ENCODE peak calls at places on chromosome 4, in six cellular contexts. B is IMR-90; I is heart left ventricle; E is CD8-positive, alpha-beta T cell; G is mucosa of descending colon; Y is pancreas. S is an unnamed sample. For H3K9me3, the result is how much of the 10 kb centered on the place peaks cover.

GRCh38 chr4:139901516-139902327 is 236.1 kb downstream of the MGST2 start:
- DNase-seq in G (no peak), B (peak), I (no peak), E (no peak), Y (no peak), S (no peak)

GRCh38 chr4:121057466-121057911 is 14.8 kb downstream of the NDNF start:
- DNase-seq in B (no peak), Y (no peak), I (peak), E (no peak), G (no peak), S (no peak)

GRCh38 chr4:111630705-111631104 is 514.5 kb upstream of the FAM241A start:
- DNase-seq in Y (no peak), I (no peak), E (no peak), G (no peak), B (peak), S (no peak)

GRCh38 chr4:180706766-180707165 is 1536.4 kb upstream of the TENM3 start:
- DNase-seq in Y (no peak), E (no peak), G (no peak), B (no peak), I (no peak), S (no peak)

GRCh38 chr4:140427104-140427918 is at the start of gene CLGN:
- DNase-seq in B (peak), I (peak), G (peak), E (peak), Y (peak), S (peak)

GRCh38 chr4:151436093-151436518 is 27.1 kb downstream of the FHIP1A start:
- DNase-seq in G (no peak), E (no peak), Y (no peak), B (peak), I (no peak), S (no peak)

GRCh38 chr4:10366628-10367027 is 90.6 kb downstream of the ZNF518B start:
- DNase-seq in Y (no peak), B (no peak), G (no peak), E (no peak), I (no peak), S (no peak)

GRCh38 chr4:122412547-122412946 is 33.7 kb downstream of the ADAD1 start:
- DNase-seq in I (no peak), B (peak), G (no peak), E (no peak), Y (no peak), S (no peak)

GRCh38 chr4:69744157-69744478 is 16.3 kb downstream of the SULT1B1 start:
- DNase-seq in B (no peak), E (no peak), Y (no peak), G (no peak), I (peak), S (no peak)

GRCh38 chr4:137420901-137421384 is 111.4 kb downstream of the PCDH18 start:
- DNase-seq in I (no peak), Y (no peak), E (no peak), G (no peak), B (no peak), S (no peak)

GRCh38 chr4:6795821-6796220 is 13.3 kb downstream of the KIAA0232 start:
- DNase-seq in E (no peak), B (no peak), I (no peak), Y (no peak), G (peak), S (no peak)

GRCh38 chr4:102612824-102613366 is 111.7 kb downstream of the NFKB1 start:
- DNase-seq in Y (no peak), G (no peak), B (no peak), I (no peak), E (peak), S (no peak)

GRCh38 chr4:133000012-133000411 is 149.1 kb upstream of the PCDH10 start:
- DNase-seq in Y (no peak), G (no peak), I (no peak), E (no peak), B (no peak), S (no peak)

GRCh38 chr4:87049508-87049907 is 114.7 kb downstream of the AFF1 start:
- DNase-seq in E (no peak), G (no peak), B (no peak), Y (no peak), I (no peak), S (no peak)

GRCh38 chr4:25253072-25253447 is 19.2 kb downstream of the PI4K2B start:
- DNase-seq in G (no peak), I (no peak), E (no peak), B (peak), Y (no peak), S (no peak)

GRCh38 chr4:56757821-56758400 is 63.6 kb downstream of the SPINK2 start:
- DNase-seq in Y (no peak), E (peak), G (peak), B (peak), I (no peak), S (no peak)

GRCh38 chr4:3369781-3370660 is 71.7 kb upstream of the HGFAC start:
- DNase-seq in B (peak), G (no peak), I (peak), Y (no peak), E (no peak), S (no peak)

GRCh38 chr4:78673258-78673817 is 102.8 kb upstream of the BMP2K start:
- DNase-seq in Y (no peak), I (no peak), E (no peak), G (no peak), B (no peak), S (no peak)

GRCh38 chr4:43103048-43103447 is 210.5 kb downstream of the GRXCR1 start:
- DNase-seq in G (no peak), B (no peak), Y (no peak), E (no peak), I (no peak), S (no peak)

GRCh38 chr4:24850669-24851068 is 55.3 kb downstream of the SOD3 start:
- DNase-seq in I (no peak), G (no peak), Y (no peak), E (no peak), B (peak), S (no peak)

GRCh38 chr4:108906006-108906405 is 143.2 kb upstream of the ETNPPL start:
- DNase-seq in E (no peak), I (no peak), G (no peak), B (no peak), Y (no peak), S (no peak)

GRCh38 chr4:141898336-141898735 is 262.0 kb downstream of the IL15 start:
- DNase-seq in E (no peak), Y (no peak), B (no peak), I (no peak), G (no peak), S (no peak)

GRCh38 chr4:37400326-37400881 is 155.9 kb downstream of the NWD2 start:
- DNase-seq in G (no peak), E (no peak), I (no peak), B (no peak), Y (no peak), S (no peak)

GRCh38 chr4:89583106-89583505 is 253.9 kb downstream of the SNCA start:
- DNase-seq in B (no peak), I (no peak), Y (no peak), G (no peak), E (no peak), S (no peak)

GRCh38 chr4:41611881-41612871 is 74.2 kb downstream of the LIMCH1 start:
- DNase-seq in E (no peak), Y (peak), B (peak), I (peak), G (peak), S (no peak)

GRCh38 chr4:103067841-103068547 is 8.6 kb downstream of the SLC9B2 start:
- DNase-seq in B (peak), Y (no peak), G (no peak), I (no peak), E (no peak), S (no peak)

GRCh38 chr4:139528377-139529005 is 27.5 kb downstream of the SETD7 start:
- DNase-seq in E (peak), I (peak), Y (no peak), G (peak), B (peak), S (no peak)

GRCh38 chr4:6107886-6108285 is 89.7 kb upstream of the C4orf50 start:
- DNase-seq in Y (no peak), I (no peak), G (no peak), E (peak), B (no peak), S (no peak)

GRCh38 chr4:162497564-162498167 is 333.9 kb upstream of the FSTL5 start:
- DNase-seq in I (no peak), B (peak), G (no peak), E (no peak), Y (no peak), S (no peak)

GRCh38 chr4:87913871-87914270 is 61.6 kb upstream of the SPP1 start:
- DNase-seq in E (no peak), G (no peak), I (no peak), Y (no peak), B (no peak), S (no peak)

GRCh38 chr4:2867758-2868491 is 24.3 kb downstream of the ADD1 start:
- DNase-seq in I (peak), G (no peak), Y (peak), E (no peak), B (peak), S (no peak)

GRCh38 chr4:153790962-153791551 is 2.2 kb upstream of the SFRP2 start:
- DNase-seq in G (peak), I (peak), E (no peak), Y (peak), B (no peak), S (no peak)

GRCh38 chr4:55297346-55297745 is 48.7 kb upstream of the SRD5A3 start:
- DNase-seq in I (no peak), E (no peak), B (peak), Y (no peak), G (no peak), S (no peak)

GRCh38 chr4:3498901-3499510 is 33.2 kb downstream of the LRPAP1 start:
- DNase-seq in I (no peak), G (no peak), B (no peak), E (no peak), Y (no peak), S (no peak)

GRCh38 chr4:151169223-151169622 is 69.8 kb downstream of the RPS3A start:
- DNase-seq in B (peak), G (no peak), E (no peak), Y (no peak), I (peak), S (no peak)

GRCh38 chr4:127214001-127214400 is 418.8 kb upstream of the INTU start:
- DNase-seq in Y (no peak), I (peak), E (no peak), B (no peak), G (no peak), S (no peak)

GRCh38 chr4:47860305-47860704 is 22.4 kb upstream of the CORIN start:
- DNase-seq in E (no peak), B (no peak), G (no peak), I (no peak), Y (no peak), S (no peak)

GRCh38 chr4:112771-113170 is 11.5 kb upstream of the ZNF718 start:
- DNase-seq in B (no peak), Y (no peak), I (no peak), G (no peak), E (no peak), S (no peak)

GRCh38 chr4:113732-114131 is 10.6 kb upstream of the ZNF718 start:
- DNase-seq in G (no peak), E (no peak), B (no peak), I (no peak), Y (no peak), S (no peak)

GRCh38 chr4:107083-107443 is 17.2 kb upstream of the ZNF718 start:
- DNase-seq in B (no peak), I (no peak), Y (no peak), G (no peak), E (no peak), S (no peak)

DNA sequence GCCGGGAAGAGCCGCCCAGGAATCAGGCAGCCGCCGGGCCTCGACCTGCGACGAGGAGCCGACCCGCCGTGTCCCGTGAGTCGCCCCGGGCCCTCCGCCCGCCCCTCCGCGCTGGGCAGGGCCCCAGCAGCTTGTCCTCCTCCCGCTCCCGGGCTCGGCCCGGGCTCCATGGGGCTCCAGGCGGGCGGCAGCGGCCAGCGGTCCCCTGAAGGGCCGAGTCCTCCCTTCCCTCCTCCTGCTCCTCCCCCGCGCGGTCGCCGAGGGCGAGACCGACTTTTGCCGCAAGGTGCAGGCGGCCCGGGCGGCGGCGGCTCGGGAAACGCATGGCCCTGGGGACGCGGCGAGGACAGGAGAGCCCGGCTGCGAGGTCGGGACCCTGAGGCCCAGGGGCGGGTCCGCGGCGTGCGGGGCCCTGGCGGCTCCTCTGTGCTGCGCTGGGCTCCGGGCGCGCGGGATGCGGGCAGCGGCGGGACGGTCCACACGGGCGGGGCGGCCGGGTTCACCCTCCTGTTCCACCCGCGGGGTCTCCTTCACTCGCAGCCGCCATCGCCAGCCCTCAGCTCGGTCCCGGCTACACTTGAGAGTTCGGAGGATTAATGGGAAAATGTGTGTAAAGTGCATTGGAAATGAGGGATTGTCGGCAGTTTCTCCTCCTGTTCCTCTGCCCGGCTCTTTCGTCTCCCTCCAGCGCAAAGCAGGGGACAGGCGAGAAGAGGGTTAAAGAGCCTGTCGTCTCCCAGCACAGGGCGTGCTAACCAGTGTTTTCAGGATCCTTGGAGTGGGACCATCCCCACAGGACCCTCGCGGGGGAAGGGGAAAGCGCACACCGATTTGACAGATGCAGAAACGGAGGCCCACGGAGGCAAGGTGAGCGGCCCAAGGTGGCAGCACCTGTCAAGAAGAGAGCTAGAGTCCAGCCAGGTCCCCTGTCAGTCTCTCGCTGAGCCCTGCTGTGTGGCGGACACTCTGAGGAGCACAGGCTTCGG is 16.6 kb upstream of the ZNF718 start:
- DNase-seq in G (no peak), E (no peak), Y (no peak), I (no peak), B (no peak), S (no peak)
- H3K9me3 ChIP-seq in G (under half), E (under half), Y (under half), I (under half), B (under half), S (under half)

GRCh38 chr4:116016201-116016600 is 902.8 kb upstream of the NDST4 start:
- DNase-seq in E (no peak), I (peak), B (peak), G (no peak), Y (peak), S (no peak)
- H3K9me3 ChIP-seq in E (under half), I (half or more), B (under half), G (half or more), Y (under half), S (under half)

GRCh38 chr4:175371091-175371490 is 441.0 kb downstream of the GPM6A start:
- DNase-seq in B (no peak), I (no peak), E (no peak), G (no peak), Y (no peak), S (no peak)
- H3K9me3 ChIP-seq in B (under half), I (under half), E (under half), G (under half), Y (under half), S (under half)

DNA sequence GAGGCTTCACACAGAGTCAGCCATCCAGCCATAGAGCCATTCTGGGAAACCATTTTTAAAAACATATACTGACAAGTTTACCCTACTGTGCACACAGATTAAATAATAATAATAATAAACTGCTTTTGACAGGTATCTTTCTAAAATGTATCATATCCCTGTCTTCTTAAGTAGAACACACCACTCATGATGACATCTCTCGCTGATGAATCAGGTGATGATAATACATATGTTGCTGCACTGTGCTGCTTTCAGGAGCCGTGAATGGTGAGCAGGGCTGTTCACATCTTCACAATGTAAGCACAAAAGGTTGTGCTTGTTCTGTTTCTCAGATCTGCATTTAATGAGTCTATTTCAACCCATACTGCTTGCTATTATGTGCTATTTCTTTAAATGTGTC is 3.5 kb downstream of the MTNR1A start:
- DNase-seq in G (no peak), E (no peak), I (no peak), B (no peak), Y (no peak), S (no peak)
- H3K9me3 ChIP-seq in G (under half), E (under half), I (under half), B (under half), Y (under half), S (under half)

GRCh38 chr4:169443748-169444147 is 168.6 kb downstream of the NEK1 start:
- DNase-seq in I (no peak), Y (no peak), B (no peak), G (no peak), E (no peak), S (no peak)

DNA sequence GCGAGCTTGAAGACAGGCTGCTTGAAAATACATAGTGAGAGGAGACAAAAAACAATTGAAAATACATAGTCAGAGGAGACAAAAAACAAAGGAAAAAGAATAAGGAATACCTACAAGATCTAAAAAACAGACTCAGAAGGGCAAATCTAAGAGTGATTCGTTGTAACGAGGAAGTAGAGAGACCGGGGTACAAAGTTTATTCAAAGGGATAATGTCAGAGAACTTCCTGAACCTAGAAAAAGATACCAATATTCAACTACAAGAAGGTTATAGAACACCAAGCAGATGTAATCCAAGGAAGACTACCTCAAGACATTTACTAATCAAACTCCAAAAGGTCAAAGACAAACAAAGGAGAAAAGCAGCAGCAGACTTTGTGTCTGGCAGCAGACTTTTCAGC is 165.6 kb downstream of the NEK1 start:
- DNase-seq in G (no peak), B (no peak), Y (no peak), I (no peak), E (no peak), S (no peak)
- H3K9me3 ChIP-seq in G (under half), B (under half), Y (under half), I (under half), E (under half), S (under half)

GRCh38 chr4:4594531-4594930 is 52.7 kb upstream of the STX18 start:
- DNase-seq in B (no peak), G (no peak), Y (no peak), I (no peak), E (no peak), S (no peak)
- H3K9me3 ChIP-seq in B (under half), G (under half), Y (under half), I (under half), E (under half), S (under half)

GRCh38 chr4:23754688-23755087 is 135.2 kb downstream of the PPARGC1A start:
- DNase-seq in Y (no peak), G (no peak), B (no peak), E (no peak), I (no peak), S (no peak)

GRCh38 chr4:23762551-23762950 is 127.3 kb downstream of the PPARGC1A start:
- DNase-seq in I (no peak), B (no peak), G (no peak), Y (no peak), E (no peak), S (no peak)

GRCh38 chr4:23763559-23763958 is 126.3 kb downstream of the PPARGC1A start:
- DNase-seq in E (no peak), Y (no peak), I (no peak), B (no peak), G (no peak), S (no peak)

GRCh38 chr4:23759066-23759465 is 130.8 kb downstream of the PPARGC1A start:
- DNase-seq in Y (no peak), I (no peak), G (no peak), B (no peak), E (no peak), S (no peak)
- H3K9me3 ChIP-seq in Y (under half), I (under half), G (under half), B (under half), E (under half), S (under half)

DNA sequence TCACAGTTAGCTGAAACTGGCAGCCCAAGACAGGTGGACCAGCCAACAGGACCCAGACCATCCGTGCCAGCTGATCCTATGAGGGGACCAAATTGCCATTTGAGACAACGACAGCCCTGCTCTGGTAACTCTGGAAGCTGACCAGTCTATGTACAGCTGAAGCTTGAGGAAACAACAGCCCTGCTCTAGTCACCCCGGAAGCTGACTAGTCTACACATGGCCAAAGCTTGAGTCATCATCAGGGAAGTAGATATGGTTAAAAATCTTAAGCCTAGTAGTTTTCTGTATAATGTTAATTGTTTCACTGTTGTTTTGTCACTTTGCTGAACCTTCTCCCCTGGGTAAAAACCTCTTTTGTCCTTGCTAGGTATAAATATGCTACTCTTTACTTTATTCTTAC is 905.4 kb upstream of the NDST4 start:
- DNase-seq in B (no peak), Y (no peak), I (no peak), G (no peak), E (no peak), S (no peak)
- H3K9me3 ChIP-seq in B (under half), Y (under half), I (half or more), G (half or more), E (under half), S (under half)

GRCh38 chr4:12242354-12242753 is 813.7 kb upstream of the HS3ST1 start:
- DNase-seq in G (no peak), B (no peak), I (no peak), E (no peak), Y (no peak), S (no peak)
- H3K9me3 ChIP-seq in G (under half), B (under half), I (under half), E (under half), Y (under half), S (under half)

S was measured in T-helper 17 cell.